ENCODE peak calls at places on chromosomes 11 and 22, in ten cellular contexts. One of them, this sample, is unnamed.

GRCh38 chr11:68796779-68797178 is 44.9 kb downstream of the CPT1A start:
- DNase-seq in NCI-H187: no peak
- DNase-seq in activated CD4-positive, CD25-positive, alpha-beta regulatory T cell: no peak
- DNase-seq in kidney: no peak
- DNase-seq in stimulated activated CD8-positive, alpha-beta memory T cell treated with anti-CD3 and anti-CD28 coated beads, Interleukin-4, amount 100 ng/mL, for 4 hours: no peak
- DNase-seq in pulmonary artery endothelial cell: no peak
- DNase-seq in stimulated activated CD4-positive, alpha-beta T cell treated with anti-CD3 and anti-CD28 coated beads, Interleukin-2, amount 100 ng/mL, for 48 hours: no peak
- DNase-seq in GM03348: no peak
- DNase-seq in spleen: no peak
- DNase-seq in trophoblast cell: no peak
- DNase-seq in this sample: no peak

GRCh38 chr11:43504316-43504950 is 145.7 kb downstream of the TTC17 start:
- DNase-seq in NCI-H187: no peak
- DNase-seq in activated CD4-positive, CD25-positive, alpha-beta regulatory T cell: no peak
- DNase-seq in kidney: no peak
- DNase-seq in stimulated activated CD8-positive, alpha-beta memory T cell treated with anti-CD3 and anti-CD28 coated beads, Interleukin-4, amount 100 ng/mL, for 4 hours: no peak
- DNase-seq in pulmonary artery endothelial cell: no peak
- DNase-seq in stimulated activated CD4-positive, alpha-beta T cell treated with anti-CD3 and anti-CD28 coated beads, Interleukin-2, amount 100 ng/mL, for 48 hours: no peak
- DNase-seq in GM03348: peak
- DNase-seq in spleen: no peak
- DNase-seq in trophoblast cell: no peak
- DNase-seq in this sample: peak

GRCh38 chr11:101975734-101976133 is 59.4 kb upstream of the ANGPTL5 start:
- DNase-seq in NCI-H187: no peak
- DNase-seq in activated CD4-positive, CD25-positive, alpha-beta regulatory T cell: no peak
- DNase-seq in kidney: no peak
- DNase-seq in stimulated activated CD8-positive, alpha-beta memory T cell treated with anti-CD3 and anti-CD28 coated beads, Interleukin-4, amount 100 ng/mL, for 4 hours: no peak
- DNase-seq in pulmonary artery endothelial cell: no peak
- DNase-seq in stimulated activated CD4-positive, alpha-beta T cell treated with anti-CD3 and anti-CD28 coated beads, Interleukin-2, amount 100 ng/mL, for 48 hours: no peak
- DNase-seq in GM03348: no peak
- DNase-seq in spleen: no peak
- DNase-seq in trophoblast cell: no peak
- DNase-seq in this sample: no peak

GRCh38 chr11:11947825-11948224 is 60.6 kb downstream of the DKK3 start:
- DNase-seq in NCI-H187: no peak
- DNase-seq in activated CD4-positive, CD25-positive, alpha-beta regulatory T cell: no peak
- DNase-seq in kidney: no peak
- DNase-seq in stimulated activated CD8-positive, alpha-beta memory T cell treated with anti-CD3 and anti-CD28 coated beads, Interleukin-4, amount 100 ng/mL, for 4 hours: no peak
- DNase-seq in pulmonary artery endothelial cell: no peak
- DNase-seq in stimulated activated CD4-positive, alpha-beta T cell treated with anti-CD3 and anti-CD28 coated beads, Interleukin-2, amount 100 ng/mL, for 48 hours: no peak
- DNase-seq in GM03348: no peak
- DNase-seq in spleen: no peak
- DNase-seq in trophoblast cell: no peak
- DNase-seq in this sample: no peak

GRCh38 chr11:7057641-7058040 is 31.2 kb upstream of the RBMXL2 start:
- DNase-seq in NCI-H187: no peak
- DNase-seq in activated CD4-positive, CD25-positive, alpha-beta regulatory T cell: no peak
- DNase-seq in kidney: no peak
- DNase-seq in stimulated activated CD8-positive, alpha-beta memory T cell treated with anti-CD3 and anti-CD28 coated beads, Interleukin-4, amount 100 ng/mL, for 4 hours: no peak
- DNase-seq in pulmonary artery endothelial cell: peak
- DNase-seq in stimulated activated CD4-positive, alpha-beta T cell treated with anti-CD3 and anti-CD28 coated beads, Interleukin-2, amount 100 ng/mL, for 48 hours: no peak
- DNase-seq in GM03348: no peak
- DNase-seq in spleen: no peak
- DNase-seq in trophoblast cell: no peak
- DNase-seq in this sample: no peak

GRCh38 chr22:20258584-20259335 is 9.4 kb downstream of the RTN4R start:
- DNase-seq in NCI-H187: no peak
- DNase-seq in activated CD4-positive, CD25-positive, alpha-beta regulatory T cell: no peak
- DNase-seq in kidney: no peak
- DNase-seq in stimulated activated CD8-positive, alpha-beta memory T cell treated with anti-CD3 and anti-CD28 coated beads, Interleukin-4, amount 100 ng/mL, for 4 hours: no peak
- DNase-seq in pulmonary artery endothelial cell: no peak
- DNase-seq in stimulated activated CD4-positive, alpha-beta T cell treated with anti-CD3 and anti-CD28 coated beads, Interleukin-2, amount 100 ng/mL, for 48 hours: no peak
- DNase-seq in GM03348: no peak
- DNase-seq in spleen: no peak
- DNase-seq in trophoblast cell: no peak
- DNase-seq in this sample: no peak

GRCh38 chr11:57249384-57250319 is 12.6 kb upstream of the APLNR start:
- DNase-seq in NCI-H187: peak
- DNase-seq in activated CD4-positive, CD25-positive, alpha-beta regulatory T cell: no peak
- DNase-seq in kidney: peak
- DNase-seq in stimulated activated CD8-positive, alpha-beta memory T cell treated with anti-CD3 and anti-CD28 coated beads, Interleukin-4, amount 100 ng/mL, for 4 hours: no peak
- DNase-seq in pulmonary artery endothelial cell: peak
- DNase-seq in stimulated activated CD4-positive, alpha-beta T cell treated with anti-CD3 and anti-CD28 coated beads, Interleukin-2, amount 100 ng/mL, for 48 hours: peak
- DNase-seq in GM03348: peak
- DNase-seq in spleen: peak
- DNase-seq in trophoblast cell: peak
- DNase-seq in this sample: no peak

GRCh38 chr11:67369801-67370284 is 3.6 kb downstream of the CLCF1 start:
- DNase-seq in NCI-H187: no peak
- DNase-seq in activated CD4-positive, CD25-positive, alpha-beta regulatory T cell: no peak
- DNase-seq in kidney: no peak
- DNase-seq in stimulated activated CD8-positive, alpha-beta memory T cell treated with anti-CD3 and anti-CD28 coated beads, Interleukin-4, amount 100 ng/mL, for 4 hours: no peak
- DNase-seq in pulmonary artery endothelial cell: no peak
- DNase-seq in stimulated activated CD4-positive, alpha-beta T cell treated with anti-CD3 and anti-CD28 coated beads, Interleukin-2, amount 100 ng/mL, for 48 hours: no peak
- DNase-seq in GM03348: no peak
- DNase-seq in spleen: no peak
- DNase-seq in trophoblast cell: peak
- DNase-seq in this sample: no peak

GRCh38 chr22:33247758-33248157 is 189.6 kb upstream of the SYN3 start:
- DNase-seq in NCI-H187: no peak
- DNase-seq in activated CD4-positive, CD25-positive, alpha-beta regulatory T cell: no peak
- DNase-seq in kidney: no peak
- DNase-seq in stimulated activated CD8-positive, alpha-beta memory T cell treated with anti-CD3 and anti-CD28 coated beads, Interleukin-4, amount 100 ng/mL, for 4 hours: no peak
- DNase-seq in pulmonary artery endothelial cell: no peak
- DNase-seq in stimulated activated CD4-positive, alpha-beta T cell treated with anti-CD3 and anti-CD28 coated beads, Interleukin-2, amount 100 ng/mL, for 48 hours: no peak
- DNase-seq in GM03348: no peak
- DNase-seq in spleen: no peak
- DNase-seq in trophoblast cell: no peak
- DNase-seq in this sample: no peak

GRCh38 chr22:37911697-37912096 is 5.6 kb downstream of the MICALL1 start:
- DNase-seq in NCI-H187: no peak
- DNase-seq in activated CD4-positive, CD25-positive, alpha-beta regulatory T cell: no peak
- DNase-seq in kidney: no peak
- DNase-seq in stimulated activated CD8-positive, alpha-beta memory T cell treated with anti-CD3 and anti-CD28 coated beads, Interleukin-4, amount 100 ng/mL, for 4 hours: no peak
- DNase-seq in pulmonary artery endothelial cell: no peak
- DNase-seq in stimulated activated CD4-positive, alpha-beta T cell treated with anti-CD3 and anti-CD28 coated beads, Interleukin-2, amount 100 ng/mL, for 48 hours: no peak
- DNase-seq in GM03348: no peak
- DNase-seq in spleen: no peak
- DNase-seq in trophoblast cell: no peak
- DNase-seq in this sample: no peak

GRCh38 chr11:17371614-17372013 is 16.8 kb downstream of the KCNJ11 start:
- DNase-seq in NCI-H187: peak
- DNase-seq in activated CD4-positive, CD25-positive, alpha-beta regulatory T cell: no peak
- DNase-seq in kidney: no peak
- DNase-seq in stimulated activated CD8-positive, alpha-beta memory T cell treated with anti-CD3 and anti-CD28 coated beads, Interleukin-4, amount 100 ng/mL, for 4 hours: no peak
- DNase-seq in pulmonary artery endothelial cell: no peak
- DNase-seq in stimulated activated CD4-positive, alpha-beta T cell treated with anti-CD3 and anti-CD28 coated beads, Interleukin-2, amount 100 ng/mL, for 48 hours: no peak
- DNase-seq in GM03348: no peak
- DNase-seq in spleen: no peak
- DNase-seq in trophoblast cell: no peak
- DNase-seq in this sample: no peak

GRCh38 chr11:16791494-16791961 is 53.1 kb downstream of the C11orf58 start:
- DNase-seq in NCI-H187: no peak
- DNase-seq in activated CD4-positive, CD25-positive, alpha-beta regulatory T cell: no peak
- DNase-seq in kidney: no peak
- DNase-seq in stimulated activated CD8-positive, alpha-beta memory T cell treated with anti-CD3 and anti-CD28 coated beads, Interleukin-4, amount 100 ng/mL, for 4 hours: no peak
- DNase-seq in pulmonary artery endothelial cell: peak
- DNase-seq in stimulated activated CD4-positive, alpha-beta T cell treated with anti-CD3 and anti-CD28 coated beads, Interleukin-2, amount 100 ng/mL, for 48 hours: no peak
- DNase-seq in GM03348: peak
- DNase-seq in spleen: peak
- DNase-seq in trophoblast cell: peak
- DNase-seq in this sample: no peak

GRCh38 chr11:86477495-86478155 is 102.9 kb downstream of the CCDC81 start:
- DNase-seq in NCI-H187: no peak
- DNase-seq in activated CD4-positive, CD25-positive, alpha-beta regulatory T cell: no peak
- DNase-seq in kidney: no peak
- DNase-seq in stimulated activated CD8-positive, alpha-beta memory T cell treated with anti-CD3 and anti-CD28 coated beads, Interleukin-4, amount 100 ng/mL, for 4 hours: no peak
- DNase-seq in pulmonary artery endothelial cell: peak
- DNase-seq in stimulated activated CD4-positive, alpha-beta T cell treated with anti-CD3 and anti-CD28 coated beads, Interleukin-2, amount 100 ng/mL, for 48 hours: no peak
- DNase-seq in GM03348: no peak
- DNase-seq in spleen: no peak
- DNase-seq in trophoblast cell: no peak
- DNase-seq in this sample: no peak

GRCh38 chr11:124115782-124116616 is 749 bp downstream of the VWA5A start:
- DNase-seq in NCI-H187: no peak
- DNase-seq in activated CD4-positive, CD25-positive, alpha-beta regulatory T cell: no peak
- DNase-seq in kidney: peak
- DNase-seq in stimulated activated CD8-positive, alpha-beta memory T cell treated with anti-CD3 and anti-CD28 coated beads, Interleukin-4, amount 100 ng/mL, for 4 hours: no peak
- DNase-seq in pulmonary artery endothelial cell: no peak
- DNase-seq in stimulated activated CD4-positive, alpha-beta T cell treated with anti-CD3 and anti-CD28 coated beads, Interleukin-2, amount 100 ng/mL, for 48 hours: no peak
- DNase-seq in GM03348: peak
- DNase-seq in spleen: peak
- DNase-seq in trophoblast cell: peak
- DNase-seq in this sample: peak

GRCh38 chr11:1654388-1655167 is 25.0 kb downstream of the KRTAP5-5 start:
- DNase-seq in NCI-H187: no peak
- DNase-seq in activated CD4-positive, CD25-positive, alpha-beta regulatory T cell: no peak
- DNase-seq in kidney: peak
- DNase-seq in stimulated activated CD8-positive, alpha-beta memory T cell treated with anti-CD3 and anti-CD28 coated beads, Interleukin-4, amount 100 ng/mL, for 4 hours: no peak
- DNase-seq in pulmonary artery endothelial cell: no peak
- DNase-seq in stimulated activated CD4-positive, alpha-beta T cell treated with anti-CD3 and anti-CD28 coated beads, Interleukin-2, amount 100 ng/mL, for 48 hours: no peak
- DNase-seq in GM03348: no peak
- DNase-seq in spleen: peak
- DNase-seq in trophoblast cell: no peak
- DNase-seq in this sample: no peak

GRCh38 chr22:38309614-38310517 is 7.4 kb downstream of the CSNK1E start:
- DNase-seq in NCI-H187: no peak
- DNase-seq in activated CD4-positive, CD25-positive, alpha-beta regulatory T cell: no peak
- DNase-seq in kidney: no peak
- DNase-seq in stimulated activated CD8-positive, alpha-beta memory T cell treated with anti-CD3 and anti-CD28 coated beads, Interleukin-4, amount 100 ng/mL, for 4 hours: no peak
- DNase-seq in pulmonary artery endothelial cell: no peak
- DNase-seq in stimulated activated CD4-positive, alpha-beta T cell treated with anti-CD3 and anti-CD28 coated beads, Interleukin-2, amount 100 ng/mL, for 48 hours: no peak
- DNase-seq in GM03348: no peak
- DNase-seq in spleen: peak
- DNase-seq in trophoblast cell: no peak
- DNase-seq in this sample: no peak

GRCh38 chr11:108871867-108872266 is 207.0 kb downstream of the DDX10 start:
- DNase-seq in NCI-H187: no peak
- DNase-seq in activated CD4-positive, CD25-positive, alpha-beta regulatory T cell: no peak
- DNase-seq in kidney: no peak
- DNase-seq in stimulated activated CD8-positive, alpha-beta memory T cell treated with anti-CD3 and anti-CD28 coated beads, Interleukin-4, amount 100 ng/mL, for 4 hours: no peak
- DNase-seq in pulmonary artery endothelial cell: no peak
- DNase-seq in stimulated activated CD4-positive, alpha-beta T cell treated with anti-CD3 and anti-CD28 coated beads, Interleukin-2, amount 100 ng/mL, for 48 hours: no peak
- DNase-seq in GM03348: no peak
- DNase-seq in spleen: no peak
- DNase-seq in trophoblast cell: no peak
- DNase-seq in this sample: no peak

GRCh38 chr11:61359541-61359940 is 2.1 kb downstream of the CYB561A3 start:
- DNase-seq in NCI-H187: no peak
- DNase-seq in activated CD4-positive, CD25-positive, alpha-beta regulatory T cell: no peak
- DNase-seq in kidney: no peak
- DNase-seq in stimulated activated CD8-positive, alpha-beta memory T cell treated with anti-CD3 and anti-CD28 coated beads, Interleukin-4, amount 100 ng/mL, for 4 hours: no peak
- DNase-seq in pulmonary artery endothelial cell: no peak
- DNase-seq in stimulated activated CD4-positive, alpha-beta T cell treated with anti-CD3 and anti-CD28 coated beads, Interleukin-2, amount 100 ng/mL, for 48 hours: no peak
- DNase-seq in GM03348: no peak
- DNase-seq in spleen: no peak
- DNase-seq in trophoblast cell: no peak
- DNase-seq in this sample: no peak

GRCh38 chr11:96098511-96099241 is 174.8 kb upstream of the MTMR2 start:
- DNase-seq in NCI-H187: no peak
- DNase-seq in activated CD4-positive, CD25-positive, alpha-beta regulatory T cell: no peak
- DNase-seq in kidney: no peak
- DNase-seq in stimulated activated CD8-positive, alpha-beta memory T cell treated with anti-CD3 and anti-CD28 coated beads, Interleukin-4, amount 100 ng/mL, for 4 hours: no peak
- DNase-seq in pulmonary artery endothelial cell: no peak
- DNase-seq in stimulated activated CD4-positive, alpha-beta T cell treated with anti-CD3 and anti-CD28 coated beads, Interleukin-2, amount 100 ng/mL, for 48 hours: no peak
- DNase-seq in GM03348: peak
- DNase-seq in spleen: no peak
- DNase-seq in trophoblast cell: peak
- DNase-seq in this sample: no peak

GRCh38 chr11:75734491-75735180 is 17.0 kb downstream of the MOGAT2 start:
- DNase-seq in NCI-H187: no peak
- DNase-seq in activated CD4-positive, CD25-positive, alpha-beta regulatory T cell: no peak
- DNase-seq in kidney: no peak
- DNase-seq in stimulated activated CD8-positive, alpha-beta memory T cell treated with anti-CD3 and anti-CD28 coated beads, Interleukin-4, amount 100 ng/mL, for 4 hours: no peak
- DNase-seq in pulmonary artery endothelial cell: no peak
- DNase-seq in stimulated activated CD4-positive, alpha-beta T cell treated with anti-CD3 and anti-CD28 coated beads, Interleukin-2, amount 100 ng/mL, for 48 hours: no peak
- DNase-seq in GM03348: no peak
- DNase-seq in spleen: no peak
- DNase-seq in trophoblast cell: no peak
- DNase-seq in this sample: no peak

GRCh38 chr11:15027011-15027410 is 46.4 kb upstream of the CALCB start:
- DNase-seq in NCI-H187: no peak
- DNase-seq in activated CD4-positive, CD25-positive, alpha-beta regulatory T cell: no peak
- DNase-seq in kidney: no peak
- DNase-seq in stimulated activated CD8-positive, alpha-beta memory T cell treated with anti-CD3 and anti-CD28 coated beads, Interleukin-4, amount 100 ng/mL, for 4 hours: no peak
- DNase-seq in pulmonary artery endothelial cell: no peak
- DNase-seq in stimulated activated CD4-positive, alpha-beta T cell treated with anti-CD3 and anti-CD28 coated beads, Interleukin-2, amount 100 ng/mL, for 48 hours: no peak
- DNase-seq in GM03348: no peak
- DNase-seq in spleen: no peak
- DNase-seq in trophoblast cell: peak
- DNase-seq in this sample: no peak

GRCh38 chr11:1202776-1203504 is 19.9 kb upstream of the MUC5B start:
- DNase-seq in NCI-H187: peak
- DNase-seq in activated CD4-positive, CD25-positive, alpha-beta regulatory T cell: peak
- DNase-seq in kidney: peak
- DNase-seq in stimulated activated CD8-positive, alpha-beta memory T cell treated with anti-CD3 and anti-CD28 coated beads, Interleukin-4, amount 100 ng/mL, for 4 hours: peak
- DNase-seq in pulmonary artery endothelial cell: no peak
- DNase-seq in stimulated activated CD4-positive, alpha-beta T cell treated with anti-CD3 and anti-CD28 coated beads, Interleukin-2, amount 100 ng/mL, for 48 hours: peak
- DNase-seq in GM03348: peak
- DNase-seq in spleen: peak
- DNase-seq in trophoblast cell: peak
- DNase-seq in this sample: peak

GRCh38 chr11:72045849-72046248 is 34.5 kb downstream of the NUMA1 start:
- DNase-seq in NCI-H187: no peak
- DNase-seq in activated CD4-positive, CD25-positive, alpha-beta regulatory T cell: no peak
- DNase-seq in kidney: peak
- DNase-seq in stimulated activated CD8-positive, alpha-beta memory T cell treated with anti-CD3 and anti-CD28 coated beads, Interleukin-4, amount 100 ng/mL, for 4 hours: no peak
- DNase-seq in pulmonary artery endothelial cell: no peak
- DNase-seq in stimulated activated CD4-positive, alpha-beta T cell treated with anti-CD3 and anti-CD28 coated beads, Interleukin-2, amount 100 ng/mL, for 48 hours: no peak
- DNase-seq in GM03348: no peak
- DNase-seq in spleen: no peak
- DNase-seq in trophoblast cell: no peak
- DNase-seq in this sample: no peak

GRCh38 chr11:72240461-72241289 is 3.3 kb downstream of the PHOX2A start:
- DNase-seq in NCI-H187: no peak
- DNase-seq in activated CD4-positive, CD25-positive, alpha-beta regulatory T cell: no peak
- DNase-seq in kidney: no peak
- DNase-seq in stimulated activated CD8-positive, alpha-beta memory T cell treated with anti-CD3 and anti-CD28 coated beads, Interleukin-4, amount 100 ng/mL, for 4 hours: no peak
- DNase-seq in pulmonary artery endothelial cell: no peak
- DNase-seq in stimulated activated CD4-positive, alpha-beta T cell treated with anti-CD3 and anti-CD28 coated beads, Interleukin-2, amount 100 ng/mL, for 48 hours: no peak
- DNase-seq in GM03348: peak
- DNase-seq in spleen: peak
- DNase-seq in trophoblast cell: no peak
- DNase-seq in this sample: no peak

GRCh38 chr22:37157516-37158289 is 8.0 kb upstream of the IL2RB start:
- DNase-seq in NCI-H187: no peak
- DNase-seq in activated CD4-positive, CD25-positive, alpha-beta regulatory T cell: no peak
- DNase-seq in kidney: peak
- DNase-seq in stimulated activated CD8-positive, alpha-beta memory T cell treated with anti-CD3 and anti-CD28 coated beads, Interleukin-4, amount 100 ng/mL, for 4 hours: no peak
- DNase-seq in pulmonary artery endothelial cell: no peak
- DNase-seq in stimulated activated CD4-positive, alpha-beta T cell treated with anti-CD3 and anti-CD28 coated beads, Interleukin-2, amount 100 ng/mL, for 48 hours: no peak
- DNase-seq in GM03348: no peak
- DNase-seq in spleen: peak
- DNase-seq in trophoblast cell: peak
- DNase-seq in this sample: no peak

GRCh38 chr11:61484541-61484940 is 24.0 kb upstream of the LRRC10B start:
- DNase-seq in NCI-H187: no peak
- DNase-seq in activated CD4-positive, CD25-positive, alpha-beta regulatory T cell: no peak
- DNase-seq in kidney: peak
- DNase-seq in stimulated activated CD8-positive, alpha-beta memory T cell treated with anti-CD3 and anti-CD28 coated beads, Interleukin-4, amount 100 ng/mL, for 4 hours: no peak
- DNase-seq in pulmonary artery endothelial cell: no peak
- DNase-seq in stimulated activated CD4-positive, alpha-beta T cell treated with anti-CD3 and anti-CD28 coated beads, Interleukin-2, amount 100 ng/mL, for 48 hours: no peak
- DNase-seq in GM03348: no peak
- DNase-seq in spleen: no peak
- DNase-seq in trophoblast cell: no peak
- DNase-seq in this sample: no peak

GRCh38 chr22:32605576-32605975 is 131.0 kb downstream of the FBXO7 start:
- DNase-seq in NCI-H187: no peak
- DNase-seq in activated CD4-positive, CD25-positive, alpha-beta regulatory T cell: no peak
- DNase-seq in kidney: no peak
- DNase-seq in stimulated activated CD8-positive, alpha-beta memory T cell treated with anti-CD3 and anti-CD28 coated beads, Interleukin-4, amount 100 ng/mL, for 4 hours: no peak
- DNase-seq in pulmonary artery endothelial cell: no peak
- DNase-seq in stimulated activated CD4-positive, alpha-beta T cell treated with anti-CD3 and anti-CD28 coated beads, Interleukin-2, amount 100 ng/mL, for 48 hours: no peak
- DNase-seq in GM03348: no peak
- DNase-seq in spleen: peak
- DNase-seq in trophoblast cell: no peak
- DNase-seq in this sample: no peak

GRCh38 chr22:48779661-48780596 is 1047.7 kb downstream of the BRD1 start:
- DNase-seq in NCI-H187: no peak
- DNase-seq in activated CD4-positive, CD25-positive, alpha-beta regulatory T cell: no peak
- DNase-seq in kidney: no peak
- DNase-seq in stimulated activated CD8-positive, alpha-beta memory T cell treated with anti-CD3 and anti-CD28 coated beads, Interleukin-4, amount 100 ng/mL, for 4 hours: no peak
- DNase-seq in pulmonary artery endothelial cell: no peak
- DNase-seq in stimulated activated CD4-positive, alpha-beta T cell treated with anti-CD3 and anti-CD28 coated beads, Interleukin-2, amount 100 ng/mL, for 48 hours: no peak
- DNase-seq in GM03348: no peak
- DNase-seq in spleen: no peak
- DNase-seq in trophoblast cell: no peak
- DNase-seq in this sample: no peak